ENCODE peak calls at places on chromosomes 11 and 22, in nine cellular contexts. K is BE2C, L is brain microvascular endothelial cell, J is PC-3, G is epithelial cell of esophagus, P is AG09309, V is bronchial epithelial cell, O is heart left ventricle, E is HCT116. N is an unnamed sample.

GRCh38 chr11:20035375-20035700 is 124.9 kb downstream of the DBX1 start:
- DNase-seq in K (no peak), O (no peak), E (no peak), J (no peak), L (no peak), V (no peak), G (no peak), P (no peak), N (no peak)

GRCh38 chr22:30866811-30867271 is 101.7 kb downstream of the MORC2 start:
- DNase-seq in L (no peak), E (no peak), J (peak), K (no peak), V (no peak), O (no peak), G (no peak), P (no peak), N (peak)

GRCh38 chr11:95121687-95122086 is 32.0 kb downstream of the ENDOD1 start:
- DNase-seq in E (no peak), K (no peak), J (no peak), O (no peak), G (no peak), V (no peak), L (no peak), P (no peak), N (no peak)

GRCh38 chr11:127574528-127574927 is 574.0 kb upstream of the KIRREL3 start:
- DNase-seq in G (no peak), L (no peak), P (no peak), J (no peak), E (no peak), V (no peak), K (no peak), O (no peak), N (no peak)

GRCh38 chr11:122697636-122698167 is 42.2 kb downstream of the UBASH3B start:
- DNase-seq in P (no peak), K (no peak), O (no peak), L (no peak), J (peak), G (peak), E (no peak), V (peak), N (peak)

GRCh38 chr11:67572305-67572704 is 11.3 kb upstream of the GSTP1 start:
- DNase-seq in V (no peak), O (no peak), J (no peak), K (no peak), G (no peak), L (no peak), E (no peak), P (no peak), N (no peak)

GRCh38 chr11:607971-608659 is 7.6 kb downstream of the IRF7 start:
- DNase-seq in J (no peak), P (no peak), G (no peak), E (no peak), O (no peak), V (no peak), L (no peak), K (no peak), N (no peak)

GRCh38 chr11:64858467-64859401 is 14.3 kb upstream of the CDC42BPG start:
- DNase-seq in L (no peak), P (no peak), O (peak), G (no peak), V (no peak), J (peak), K (no peak), E (no peak), N (no peak)

GRCh38 chr11:24890426-24890825 is 393.6 kb downstream of the LUZP2 start:
- DNase-seq in V (no peak), P (no peak), O (no peak), L (no peak), E (no peak), G (no peak), K (no peak), J (peak), N (no peak)

GRCh38 chr11:68684385-68685356 is at the start of gene GAL:
- DNase-seq in P (no peak), K (peak), V (no peak), J (peak), G (peak), L (no peak), E (no peak), O (no peak), N (no peak)

GRCh38 chr11:12746593-12747097 is 72.4 kb downstream of the TEAD1 start:
- DNase-seq in V (peak), G (peak), O (peak), E (peak), L (peak), J (peak), P (no peak), K (peak), N (peak)

GRCh38 chr11:65274734-65275682 is 13.2 kb downstream of the POLA2 start:
- DNase-seq in O (peak), V (peak), E (peak), G (peak), K (peak), P (peak), L (peak), J (peak), N (peak)

GRCh38 chr11:68838572-68838964 is 3.1 kb downstream of the CPT1A start:
- DNase-seq in V (no peak), P (no peak), G (no peak), K (no peak), E (no peak), O (no peak), J (no peak), L (no peak), N (peak)

GRCh38 chr22:29313126-29314071 is 2.1 kb downstream of the RASL10A start:
- DNase-seq in P (no peak), O (no peak), K (no peak), L (no peak), E (peak), J (no peak), G (peak), V (no peak), N (no peak)

GRCh38 chr22:28034760-28035401 is 115.8 kb upstream of the PITPNB start:
- DNase-seq in L (peak), E (no peak), P (no peak), O (peak), K (peak), V (no peak), G (peak), J (peak), N (peak)

GRCh38 chr11:43832536-43832935 is 48.1 kb upstream of the ALKBH3 start:
- DNase-seq in G (peak), E (no peak), V (peak), K (no peak), J (no peak), O (no peak), P (no peak), L (no peak), N (no peak)

GRCh38 chr11:66580803-66581202 is 12.1 kb downstream of the CCDC87 start:
- DNase-seq in L (no peak), K (no peak), J (no peak), E (no peak), O (no peak), P (no peak), G (peak), V (no peak), N (peak)

GRCh38 chr22:28442951-28443876 is 236.4 kb downstream of the TTC28 start:
- DNase-seq in O (peak), E (no peak), V (peak), J (no peak), G (peak), L (peak), P (no peak), K (peak), N (no peak)

GRCh38 chr11:124759268-124760204 is 2.6 kb downstream of the ESAM start:
- DNase-seq in G (no peak), J (no peak), K (no peak), O (peak), E (no peak), P (no peak), V (no peak), L (no peak), N (no peak)

GRCh38 chr11:64186205-64187165 is 514 bp downstream of the STIP1 start:
- DNase-seq in K (no peak), E (no peak), L (no peak), J (no peak), P (no peak), V (no peak), O (no peak), G (peak), N (peak)

GRCh38 chr11:92152245-92152644 is 72.4 kb upstream of the FAT3 start:
- DNase-seq in K (peak), P (no peak), J (peak), E (no peak), L (no peak), V (no peak), O (no peak), G (no peak), N (peak)

GRCh38 chr11:45483361-45483760 is 182.1 kb downstream of the CHST1 start:
- DNase-seq in L (no peak), E (no peak), V (no peak), P (no peak), J (no peak), K (no peak), G (no peak), O (no peak), N (no peak)

GRCh38 chr11:70716986-70717775 is 318.9 kb downstream of the CTTN start:
- DNase-seq in V (no peak), O (no peak), G (no peak), K (no peak), L (no peak), E (no peak), J (no peak), P (no peak), N (no peak)

GRCh38 chr11:16785520-16786128 is 47.2 kb downstream of the C11orf58 start:
- DNase-seq in E (peak), O (peak), P (no peak), G (peak), J (peak), V (peak), L (peak), K (peak), N (peak)

GRCh38 chr11:104254347-104254746 is 90.4 kb upstream of the PDGFD start:
- DNase-seq in J (peak), G (peak), O (peak), E (peak), K (peak), V (peak), L (peak), P (no peak), N (peak)

GRCh38 chr22:19051381-19051780 is 70.8 kb downstream of the DGCR2 start:
- DNase-seq in O (no peak), E (no peak), K (no peak), P (no peak), G (no peak), L (no peak), V (no peak), J (no peak), N (no peak)

GRCh38 chr11:35288817-35289541 is 130.4 kb downstream of the SLC1A2 start:
- DNase-seq in P (peak), O (no peak), V (no peak), E (no peak), L (peak), J (peak), G (peak), K (no peak), N (peak)

GRCh38 chr22:38982008-38982927 is at the start of gene APOBEC3B:
- DNase-seq in O (peak), E (peak), V (peak), P (peak), J (peak), K (peak), G (peak), L (peak), N (peak)

GRCh38 chr22:41902932-41903421 is 11.9 kb downstream of the SHISA8 start:
- DNase-seq in E (no peak), V (no peak), G (no peak), P (no peak), O (peak), J (no peak), K (no peak), L (no peak), N (no peak)

GRCh38 chr22:34623580-34623979 is 442.4 kb upstream of the ISX start:
- DNase-seq in O (no peak), V (no peak), J (no peak), E (no peak), G (no peak), K (no peak), P (no peak), L (no peak), N (no peak)

GRCh38 chr11:5363712-5364111 is 12.4 kb downstream of the OR51B6 start:
- DNase-seq in J (no peak), V (no peak), G (no peak), L (no peak), K (no peak), P (no peak), O (no peak), E (no peak), N (no peak)

GRCh38 chr11:69640995-69641581 is at the start of gene CCND1:
- DNase-seq in L (peak), O (peak), P (peak), J (peak), E (peak), V (peak), G (peak), K (peak), N (peak)

GRCh38 chr11:118621071-118621815 is 13.8 kb downstream of the PHLDB1 start:
- DNase-seq in V (peak), G (peak), J (peak), E (peak), L (peak), K (peak), O (peak), P (no peak), N (peak)

GRCh38 chr22:42461511-42461910 is 29.3 kb upstream of the NFAM1 start:
- DNase-seq in E (no peak), G (no peak), K (no peak), V (no peak), L (no peak), O (no peak), P (no peak), J (no peak), N (no peak)

GRCh38 chr22:39240841-39241631 is 3.7 kb downstream of the PDGFB start:
- DNase-seq in L (no peak), E (peak), G (peak), V (peak), J (peak), O (peak), K (peak), P (no peak), N (no peak)

GRCh38 chr22:36862251-36863242 is 1.7 kb downstream of the NCF4 start:
- DNase-seq in J (no peak), K (no peak), V (no peak), L (no peak), E (no peak), G (no peak), O (peak), P (no peak), N (no peak)

GRCh38 chr11:109788969-109789490 is 304.2 kb upstream of the ZC3H12C start:
- DNase-seq in P (no peak), G (no peak), J (no peak), K (no peak), V (no peak), O (no peak), E (no peak), L (no peak), N (no peak)

GRCh38 chr22:20569059-20570058 is 61.9 kb downstream of the MED15 start:
- DNase-seq in G (peak), J (peak), O (peak), P (peak), V (peak), L (peak), E (peak), K (no peak), N (peak)

GRCh38 chr22:20566420-20567260 is 59.2 kb downstream of the MED15 start:
- DNase-seq in G (peak), V (peak), K (no peak), J (peak), L (no peak), P (peak), O (no peak), E (no peak), N (peak)

GRCh38 chr22:20568502-20569058 is 61.2 kb downstream of the MED15 start:
- DNase-seq in K (no peak), L (no peak), E (no peak), V (no peak), J (no peak), G (no peak), O (no peak), P (no peak), N (no peak)

GRCh38 chr22:20567371-20567847 is 60.0 kb downstream of the MED15 start:
- DNase-seq in K (no peak), L (no peak), V (peak), G (peak), O (no peak), P (no peak), E (no peak), J (peak), N (peak)

DNA sequence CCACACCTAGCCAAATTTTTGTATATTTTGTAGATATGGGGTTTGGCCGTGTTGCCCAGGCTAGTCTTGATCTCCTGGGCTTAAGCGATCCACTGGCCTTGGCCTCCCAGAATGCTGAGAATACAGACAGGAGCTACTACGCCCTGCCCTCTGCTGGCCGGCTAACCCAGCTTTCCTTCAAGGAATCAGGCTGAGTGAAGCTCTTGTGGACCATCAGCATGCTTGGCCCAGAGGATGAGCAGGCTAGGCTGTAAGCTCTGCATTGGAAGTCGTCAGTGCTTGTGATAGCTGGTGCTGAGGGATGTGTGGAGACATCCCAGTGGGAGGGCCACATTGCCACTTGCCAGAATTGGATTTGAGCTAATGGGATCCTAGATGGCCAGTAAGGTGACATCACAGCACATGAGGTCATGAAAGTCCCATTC is 60.6 kb downstream of the MED15 start:
- DNase-seq in L (peak), O (no peak), K (no peak), J (peak), V (no peak), E (peak), G (peak), P (no peak), N (peak)
- TF ChIP-seq CTCF in L (peak), O (peak), K (peak), J (peak), V (peak), E (peak), G (peak), P (peak), N (peak)

DNA sequence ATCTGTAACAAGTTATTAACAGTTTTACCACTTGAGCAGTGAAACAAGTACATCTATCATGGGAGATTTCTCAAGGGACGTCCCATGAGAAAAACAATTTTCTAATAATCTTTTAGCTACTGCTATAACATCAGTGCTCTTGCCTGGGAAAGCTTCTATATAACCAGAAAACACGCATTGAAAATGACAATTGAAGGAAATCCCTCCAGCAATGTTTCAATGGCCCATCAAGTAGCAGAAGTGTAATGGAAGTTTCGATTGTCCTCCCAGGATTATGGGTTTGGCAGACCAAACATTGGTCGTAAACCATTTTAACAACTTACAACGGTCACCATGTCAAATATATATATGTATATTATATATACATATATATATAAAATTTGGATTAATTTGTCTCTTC is 8.0 kb upstream of the PRR33 start:
- DNase-seq in G (no peak), J (no peak), L (no peak), E (no peak), K (no peak), O (no peak), V (no peak), P (no peak), N (no peak)
- TF ChIP-seq CTCF in G (no peak), J (no peak), L (no peak), E (no peak), K (no peak), O (no peak), V (no peak), P (no peak), N (no peak)

GRCh38 chr11:61333638-61334433 is 808 bp downstream of the TKFC start:
- DNase-seq in V (no peak), L (no peak), O (no peak), J (no peak), E (no peak), G (no peak), P (no peak), K (no peak), N (no peak)

GRCh38 chr11:61334434-61335354 is 1.7 kb downstream of the TKFC start:
- DNase-seq in K (no peak), E (no peak), J (peak), P (no peak), G (peak), L (peak), V (peak), O (no peak), N (peak)

GRCh38 chr11:61331636-61332035 is 1.3 kb downstream of the DDB1 start:
- DNase-seq in G (no peak), E (no peak), J (no peak), V (no peak), K (no peak), L (no peak), O (no peak), P (no peak), N (no peak)

GRCh38 chr11:61332823-61333637 is at the start of the genes DDB1 and TKFC:
- DNase-seq in E (peak), G (peak), K (peak), V (peak), L (peak), O (peak), J (peak), P (peak), N (peak)

DNA sequence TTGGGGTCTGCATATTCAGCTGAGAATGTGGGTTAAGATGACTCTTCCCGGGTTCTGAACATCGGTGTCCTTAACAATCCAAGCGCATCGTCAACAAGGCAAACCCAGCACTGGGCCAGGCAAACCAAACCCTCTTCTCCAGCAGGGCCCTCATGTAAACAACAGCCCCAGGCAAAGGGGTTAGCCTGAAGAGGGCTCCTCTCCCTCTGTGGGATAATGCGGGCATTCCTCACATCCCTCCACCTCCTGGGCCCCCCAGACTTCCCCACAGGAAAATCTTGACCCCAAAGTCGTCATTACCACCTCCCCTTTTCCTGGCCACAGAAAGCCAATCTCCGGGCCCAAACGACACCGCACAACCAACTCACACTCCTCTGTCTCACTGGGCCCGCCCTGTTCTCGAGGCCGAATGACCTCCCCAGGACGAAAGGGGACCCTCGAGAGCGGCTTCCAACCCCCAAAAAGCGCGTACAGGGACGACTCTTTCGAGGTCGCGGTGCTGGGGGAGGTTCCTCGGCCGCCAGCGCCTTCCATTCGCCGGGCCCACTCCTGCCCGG is 561 bp downstream of the DDB1 start:
- DNase-seq in E (no peak), L (peak), P (no peak), G (peak), O (no peak), J (peak), K (no peak), V (no peak), N (peak)
- TF ChIP-seq CTCF in E (no peak), L (peak), P (no peak), G (no peak), O (no peak), J (no peak), K (no peak), V (no peak), N (no peak)

DNA sequence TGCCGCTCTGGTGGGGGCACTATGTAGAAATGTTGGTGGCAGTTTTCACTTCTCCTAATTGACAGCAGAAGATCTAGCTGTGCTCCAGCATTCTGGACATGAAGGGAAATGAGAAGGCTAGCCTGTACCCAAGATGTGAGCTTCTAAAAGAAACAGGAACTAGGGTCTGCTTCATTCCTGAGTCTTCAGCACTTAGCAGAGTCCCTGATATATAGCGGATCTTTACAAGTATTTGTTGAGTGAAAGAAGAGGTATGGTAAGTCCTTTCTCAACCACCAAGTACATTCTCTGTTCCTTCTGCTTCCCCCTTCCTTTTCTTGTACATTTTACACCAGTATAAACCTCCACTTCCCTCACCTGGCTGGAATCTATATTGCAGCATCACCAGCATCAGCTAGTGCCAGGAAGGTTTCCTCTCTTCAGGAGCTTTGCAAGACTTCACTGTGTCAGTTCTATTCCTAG is 408.3 kb upstream of the CADM1 start:
- DNase-seq in K (peak), J (no peak), L (no peak), V (peak), G (no peak), O (no peak), P (no peak), E (no peak), N (no peak)
- TF ChIP-seq CTCF in K (peak), J (no peak), L (peak), V (peak), G (no peak), O (no peak), P (peak), E (no peak), N (no peak)

N was measured in MCF 10A.